ENCODE peak calls at places on chromosomes 16 and 17, in ten cellular contexts. E is activated CD8-positive, alpha-beta T cell treated with anti-CD3 and anti-CD28 coated beads for 36 hours; W is thoracic aorta; D is Calu3; V is neural progenitor cell; Q is A549; H is fibroblast of lung; M is prostate gland; C is esophagus muscularis mucosa; F is foreskin fibroblast. N is an unnamed sample.
A peak's percentile ranks its signal among the peaks of the same experiment; 100 is the strongest.

GRCh38 chr16:57538235-57538711 is 1.9 kb upstream of the CCDC102A start:
- DNase-seq in E (peak; percentile 66), W (no peak), D (no peak), V (no peak), Q (no peak), H (no peak), M (no peak), C (no peak), F (no peak), N (no peak)

GRCh38 chr17:11950771-11951519 is 46.3 kb downstream of the ZNF18 start:
- DNase-seq in E (no peak), W (no peak), D (no peak), V (no peak), Q (no peak), H (peak; percentile 6), M (no peak), C (no peak), F (no peak), N (no peak)

GRCh38 chr17:72119963-72120877 is 600 bp upstream of the SOX9 start:
- DNase-seq in E (no peak), W (no peak), D (peak; percentile 44), V (peak; percentile 75), Q (no peak), H (peak; percentile 90), M (peak; percentile 46), C (no peak), F (peak; percentile 87), N (no peak)

GRCh38 chr17:9987779-9988585 is 82.9 kb upstream of the RCVRN start:
- DNase-seq in E (peak; percentile 33), W (no peak), D (peak; percentile 37), V (peak; percentile 59), Q (peak; percentile 57), H (peak; percentile 40), M (no peak), C (no peak), F (peak; percentile 27), N (no peak)

GRCh38 chr16:53014287-53014686 is 38.4 kb downstream of the CHD9NB start:
- DNase-seq in E (no peak), W (no peak), D (no peak), V (no peak), Q (no peak), H (no peak), M (no peak), C (no peak), F (no peak), N (no peak)

GRCh38 chr16:67302076-67302475 is 22.7 kb downstream of the PLEKHG4 start:
- DNase-seq in E (no peak), W (no peak), D (no peak), V (no peak), Q (no peak), H (no peak), M (no peak), C (no peak), F (no peak), N (peak; percentile 60)

GRCh38 chr17:17994271-17994670 is 21.6 kb downstream of the DRC3 start:
- DNase-seq in E (peak; percentile 55), W (no peak), D (no peak), V (peak; percentile 82), Q (peak; percentile 74), H (peak; percentile 38), M (no peak), C (no peak), F (peak; percentile 60), N (no peak)

GRCh38 chr17:81741594-81742452 is 29.7 kb downstream of the SLC25A10 start:
- DNase-seq in E (no peak), W (no peak), D (no peak), V (no peak), Q (no peak), H (no peak), M (no peak), C (no peak), F (no peak), N (no peak)

GRCh38 chr17:81616877-81617276 is 20.0 kb downstream of the NPLOC4 start:
- DNase-seq in E (no peak), W (no peak), D (no peak), V (no peak), Q (no peak), H (no peak), M (no peak), C (no peak), F (no peak), N (no peak)

GRCh38 chr16:6204941-6205340 is 1107.3 kb upstream of the EEF2KMT start:
- DNase-seq in E (no peak), W (no peak), D (no peak), V (no peak), Q (no peak), H (no peak), M (no peak), C (no peak), F (no peak), N (no peak)

DNA sequence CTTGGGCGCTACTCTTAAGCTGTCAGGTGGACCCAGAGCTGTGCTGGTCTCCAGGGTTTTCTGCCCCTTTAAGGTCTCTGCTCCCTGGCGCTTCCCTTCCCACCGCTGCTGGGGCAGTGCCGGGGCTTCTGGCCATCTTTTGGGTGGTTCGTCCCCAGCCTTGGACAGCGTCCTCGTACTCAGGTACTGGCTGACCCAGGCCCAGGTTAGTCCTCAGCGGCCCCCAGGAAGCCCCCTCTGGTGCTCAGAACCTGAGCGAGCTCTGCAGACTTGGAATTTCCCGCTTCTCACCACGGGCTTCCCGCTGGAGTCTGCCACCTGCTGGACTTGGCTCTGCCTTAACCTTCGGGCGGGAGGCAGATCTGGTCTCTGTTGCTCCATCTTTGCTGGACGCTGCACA is 94.1 kb upstream of the ZNF750 start:
- DNase-seq in E (no peak), W (no peak), D (no peak), V (no peak), Q (no peak), H (no peak), M (no peak), C (no peak), F (no peak), N (peak; percentile 70)
- TF ChIP-seq CTCF in E (no peak), W (no peak), D (no peak), V (no peak), Q (no peak), H (no peak), M (no peak), C (no peak), F (no peak), N (peak; percentile 35)

GRCh38 chr16:10931133-10931532 is 11.1 kb downstream of the DEXI start:
- DNase-seq in E (no peak), W (no peak), D (no peak), V (no peak), Q (no peak), H (no peak), M (no peak), C (no peak), F (no peak), N (no peak)

GRCh38 chr16:10932959-10933710 is 9.1 kb downstream of the DEXI start:
- DNase-seq in E (no peak), W (no peak), D (no peak), V (no peak), Q (no peak), H (no peak), M (no peak), C (no peak), F (no peak), N (no peak)

GRCh38 chr16:10931977-10932632 is 10.2 kb downstream of the DEXI start:
- DNase-seq in E (no peak), W (no peak), D (no peak), V (no peak), Q (no peak), H (no peak), M (no peak), C (no peak), F (no peak), N (no peak)

GRCh38 chr16:10929853-10930754 is 12.2 kb downstream of the DEXI start:
- DNase-seq in E (no peak), W (no peak), D (no peak), V (no peak), Q (no peak), H (no peak), M (no peak), C (no peak), F (no peak), N (no peak)

GRCh38 chr16:10930755-10931093 is 11.5 kb downstream of the DEXI start:
- DNase-seq in E (no peak), W (no peak), D (no peak), V (no peak), Q (no peak), H (no peak), M (no peak), C (no peak), F (no peak), N (no peak)
- TF ChIP-seq CTCF in E (no peak), W (no peak), D (no peak), V (peak; percentile 16), Q (no peak), H (no peak), M (no peak), C (no peak), F (no peak), N (no peak)

GRCh38 chr16:49410226-49410625 is 36.6 kb downstream of the C16orf78 start:
- DNase-seq in E (no peak), W (no peak), D (no peak), V (no peak), Q (no peak), H (no peak), M (no peak), C (no peak), F (no peak), N (no peak)
- TF ChIP-seq CTCF in E (no peak), W (no peak), D (no peak), V (no peak), Q (no peak), H (no peak), M (no peak), C (no peak), F (no peak), N (no peak)

DNA sequence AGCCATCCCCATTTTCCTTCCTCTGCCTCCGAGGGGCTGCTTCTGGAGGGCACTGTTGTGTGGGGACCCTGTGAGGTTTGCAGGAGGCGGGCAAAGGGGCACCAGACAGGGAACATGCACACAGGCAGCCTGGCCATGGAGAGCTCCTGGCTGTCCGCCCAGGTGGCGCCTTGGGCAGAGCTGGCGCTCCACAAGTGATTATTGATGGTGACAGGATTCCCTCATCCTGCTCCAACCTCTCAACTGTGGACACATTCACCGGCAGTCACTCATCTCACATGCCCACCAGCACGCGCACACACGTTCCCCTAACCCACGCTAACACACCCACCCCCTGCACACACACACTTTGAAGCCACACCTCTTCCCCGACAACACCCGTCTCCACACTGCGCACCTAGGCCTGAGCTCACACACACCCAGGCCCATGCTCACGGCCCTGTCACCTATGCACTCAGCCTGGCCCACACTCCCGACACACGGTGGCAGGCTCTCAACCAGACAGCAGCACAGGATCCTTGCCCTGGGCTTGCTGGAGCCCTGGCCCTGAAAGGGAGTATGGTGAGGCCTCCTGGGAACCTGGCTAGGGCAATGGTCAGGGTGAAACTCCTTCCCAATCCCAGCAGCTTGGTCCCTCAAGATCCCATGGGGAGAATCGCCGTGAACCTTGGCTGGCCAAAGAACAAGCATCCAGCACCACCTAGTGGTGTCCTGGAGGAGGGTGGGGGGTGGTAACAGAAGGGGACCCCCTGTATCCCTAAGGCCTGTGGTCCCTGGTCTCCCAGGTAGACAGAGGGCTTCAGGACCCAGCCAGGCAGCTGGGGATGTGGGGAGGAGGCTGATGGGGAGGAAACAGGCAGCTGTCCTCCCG is 3.6 kb downstream of the PNMT start:
- DNase-seq in E (peak; percentile 34), W (no peak), D (peak; percentile 100), V (peak; percentile 79), Q (peak; percentile 61), H (peak; percentile 35), M (peak; percentile 39), C (no peak), F (peak; percentile 70), N (no peak)
- TF ChIP-seq CTCF in E (peak; percentile 59), W (peak; percentile 59), D (no peak), V (peak; percentile 74), Q (peak; percentile 65), H (peak; percentile 51), M (peak; percentile 71), C (peak; percentile 44), F (peak; percentile 73), N (peak; percentile 83)

N was measured in chondrocyte.